ENCODE peak calls at places on chromosome 11, in four cellular contexts. Q is AG10803, S is coronary artery, G is WERI-Rb-1. O is an unnamed sample.

GRCh38 chr11:27977031-27977430 is 130.9 kb downstream of the KIF18A start:
- DNase-seq in Q (peak), S (no peak), G (no peak), O (no peak)

GRCh38 chr11:81840375-81840774 is 893.3 kb downstream of the FAM181B start:
- DNase-seq in Q (no peak), S (no peak), G (no peak), O (no peak)

GRCh38 chr11:62400760-62401159 is 18.1 kb upstream of the SCGB1A1 start:
- DNase-seq in Q (peak), S (peak), G (peak), O (no peak)

GRCh38 chr11:10452211-10452767 is 2.8 kb upstream of the AMPD3 start:
- DNase-seq in Q (no peak), S (no peak), G (no peak), O (no peak)

GRCh38 chr11:111978028-111978771 is 41.1 kb downstream of the DIXDC1 start:
- DNase-seq in Q (peak), S (peak), G (peak), O (no peak)

GRCh38 chr11:22521226-22521625 is 104.4 kb downstream of the FANCF start:
- DNase-seq in Q (peak), S (no peak), G (no peak), O (no peak)

GRCh38 chr11:11318961-11319360 is 34.1 kb downstream of the CSNK2A3 start:
- DNase-seq in Q (no peak), S (no peak), G (no peak), O (no peak)

GRCh38 chr11:123086315-123086714 is 24.4 kb upstream of the HSPA8 start:
- DNase-seq in Q (no peak), S (no peak), G (no peak), O (no peak)

GRCh38 chr11:96015911-96016565 is 92.1 kb upstream of the MTMR2 start:
- DNase-seq in Q (no peak), S (no peak), G (peak), O (no peak)

GRCh38 chr11:69209936-69210659 is 54.4 kb downstream of the SMIM38 start:
- DNase-seq in Q (no peak), S (peak), G (peak), O (no peak)

GRCh38 chr11:62544521-62545436 is 1.8 kb downstream of the AHNAK start:
- DNase-seq in Q (no peak), S (no peak), G (no peak), O (no peak)

GRCh38 chr11:110169738-110170137 is 76.5 kb downstream of the ZC3H12C start:
- DNase-seq in Q (no peak), S (no peak), G (no peak), O (peak)

GRCh38 chr11:114563077-114563476 is 3.4 kb upstream of the NXPE1 start:
- DNase-seq in Q (no peak), S (no peak), G (no peak), O (no peak)

GRCh38 chr11:117772360-117772759 is 24.7 kb downstream of the DSCAML1 start:
- DNase-seq in Q (no peak), S (no peak), G (no peak), O (no peak)

GRCh38 chr11:2389344-2390026 is 11.1 kb upstream of the TSSC4 start:
- DNase-seq in Q (no peak), S (no peak), G (no peak), O (no peak)

GRCh38 chr11:134271978-134272377 is 4.2 kb upstream of the GLB1L3 start:
- DNase-seq in Q (no peak), S (peak), G (no peak), O (no peak)

GRCh38 chr11:40188848-40189247 is 1270.6 kb downstream of the LRRC4C start:
- DNase-seq in Q (no peak), S (no peak), G (no peak), O (peak)

GRCh38 chr11:121479355-121479754 is 26.6 kb upstream of the SORL1-AS1 start:
- DNase-seq in Q (no peak), S (no peak), G (no peak), O (no peak)

GRCh38 chr11:117734596-117734995 is 62.4 kb downstream of the DSCAML1 start:
- DNase-seq in Q (no peak), S (no peak), G (no peak), O (no peak)

GRCh38 chr11:2513441-2513840 is 68.6 kb downstream of the KCNQ1 start:
- DNase-seq in Q (no peak), S (peak), G (no peak), O (no peak)

GRCh38 chr11:61815790-61816735 is 740 bp downstream of the FADS1 start:
- DNase-seq in Q (peak), S (peak), G (peak), O (no peak)

GRCh38 chr11:66886671-66887221 is 29.9 kb downstream of the LRFN4 start:
- DNase-seq in Q (no peak), S (no peak), G (no peak), O (no peak)

GRCh38 chr11:62921573-62922188 is 518 bp upstream of the CHRM1 start:
- DNase-seq in Q (peak), S (no peak), G (no peak), O (no peak)

GRCh38 chr11:44443836-44444769 is 121.4 kb upstream of the CD82 start:
- DNase-seq in Q (no peak), S (peak), G (no peak), O (no peak)

GRCh38 chr11:75371930-75372876 is 20.7 kb upstream of the ARRB1 start:
- DNase-seq in Q (no peak), S (no peak), G (no peak), O (peak)

GRCh38 chr11:31702966-31703365 is 108.2 kb downstream of the PAX6 start:
- DNase-seq in Q (peak), S (no peak), G (no peak), O (no peak)

GRCh38 chr11:19055016-19055415 is 5.5 kb downstream of the MRGPRX2 start:
- DNase-seq in Q (no peak), S (no peak), G (no peak), O (no peak)

GRCh38 chr11:103109818-103110388 is 677 bp downstream of the DYNC2H1 start:
- DNase-seq in Q (peak), S (no peak), G (no peak), O (no peak)

GRCh38 chr11:121626507-121626875 is 173.7 kb upstream of the SORL1-AS1 start:
- DNase-seq in Q (no peak), S (no peak), G (no peak), O (no peak)

GRCh38 chr11:67194096-67194495 is 72.2 kb upstream of the GRK2 start:
- DNase-seq in Q (no peak), S (no peak), G (no peak), O (no peak)

GRCh38 chr11:73141309-73142127 is 600 bp downstream of the FCHSD2 start:
- DNase-seq in Q (peak), S (peak), G (peak), O (no peak)

GRCh38 chr11:12232819-12233601 is 122.6 kb downstream of the MICAL2 start:
- DNase-seq in Q (peak), S (no peak), G (no peak), O (peak)

DNA sequence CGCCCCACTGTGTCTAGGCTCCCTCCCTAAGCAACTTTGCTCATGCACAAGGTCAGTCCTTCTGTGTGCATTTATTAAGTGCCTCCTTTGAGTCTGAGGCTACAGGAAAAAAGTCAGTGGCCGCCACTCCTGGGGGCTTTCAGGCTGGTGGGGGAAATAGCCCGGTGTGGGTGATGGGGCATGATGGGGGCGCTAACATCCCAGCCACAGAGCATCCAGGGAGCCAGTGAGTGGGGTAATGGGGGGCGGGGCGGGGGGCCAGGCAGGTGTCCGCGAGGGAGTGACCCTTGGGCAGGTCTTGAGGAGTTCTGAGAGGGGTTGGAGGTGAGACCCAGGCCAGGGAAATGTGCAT is 10.0 kb upstream of the EHD1 start:
- DNase-seq in Q (no peak), S (no peak), G (no peak), O (no peak)
- H3K4me3 ChIP-seq in Q (no peak), S (peak), G (no peak), O (no peak)

GRCh38 chr11:29530961-29531360 is 485.9 kb downstream of the KCNA4 start:
- DNase-seq in Q (no peak), S (no peak), G (no peak), O (no peak)

DNA sequence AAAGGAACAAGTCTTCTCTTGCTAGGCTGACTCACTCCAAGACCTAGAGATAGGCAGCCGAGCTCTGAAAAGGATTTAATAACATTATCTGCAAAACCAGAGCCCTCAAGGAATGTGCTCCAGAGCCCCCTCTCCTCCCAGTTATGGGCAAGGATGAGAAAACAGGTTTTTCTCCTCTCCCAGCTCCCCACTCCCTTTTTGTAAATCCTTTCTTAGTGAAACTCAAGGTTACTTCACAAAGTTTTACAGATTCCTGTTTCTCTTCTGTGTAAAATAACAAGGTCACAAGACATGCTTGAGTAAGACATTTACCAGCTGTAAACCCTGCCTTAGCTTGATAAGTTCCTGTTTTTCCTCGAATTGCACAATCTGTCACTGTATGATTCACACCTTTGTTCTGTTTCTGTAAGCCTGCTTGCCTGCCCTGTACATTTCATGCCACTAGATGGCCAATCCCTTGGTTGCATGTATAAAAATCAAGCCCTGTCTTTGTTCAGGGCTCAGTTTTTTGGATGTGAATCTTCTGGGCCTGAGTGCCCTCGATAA is 489.4 kb downstream of the KCNA4 start:
- DNase-seq in Q (peak), S (no peak), G (peak), O (peak)
- TF ChIP-seq CTCF in Q (peak), S (no peak), G (peak), O (peak)

DNA sequence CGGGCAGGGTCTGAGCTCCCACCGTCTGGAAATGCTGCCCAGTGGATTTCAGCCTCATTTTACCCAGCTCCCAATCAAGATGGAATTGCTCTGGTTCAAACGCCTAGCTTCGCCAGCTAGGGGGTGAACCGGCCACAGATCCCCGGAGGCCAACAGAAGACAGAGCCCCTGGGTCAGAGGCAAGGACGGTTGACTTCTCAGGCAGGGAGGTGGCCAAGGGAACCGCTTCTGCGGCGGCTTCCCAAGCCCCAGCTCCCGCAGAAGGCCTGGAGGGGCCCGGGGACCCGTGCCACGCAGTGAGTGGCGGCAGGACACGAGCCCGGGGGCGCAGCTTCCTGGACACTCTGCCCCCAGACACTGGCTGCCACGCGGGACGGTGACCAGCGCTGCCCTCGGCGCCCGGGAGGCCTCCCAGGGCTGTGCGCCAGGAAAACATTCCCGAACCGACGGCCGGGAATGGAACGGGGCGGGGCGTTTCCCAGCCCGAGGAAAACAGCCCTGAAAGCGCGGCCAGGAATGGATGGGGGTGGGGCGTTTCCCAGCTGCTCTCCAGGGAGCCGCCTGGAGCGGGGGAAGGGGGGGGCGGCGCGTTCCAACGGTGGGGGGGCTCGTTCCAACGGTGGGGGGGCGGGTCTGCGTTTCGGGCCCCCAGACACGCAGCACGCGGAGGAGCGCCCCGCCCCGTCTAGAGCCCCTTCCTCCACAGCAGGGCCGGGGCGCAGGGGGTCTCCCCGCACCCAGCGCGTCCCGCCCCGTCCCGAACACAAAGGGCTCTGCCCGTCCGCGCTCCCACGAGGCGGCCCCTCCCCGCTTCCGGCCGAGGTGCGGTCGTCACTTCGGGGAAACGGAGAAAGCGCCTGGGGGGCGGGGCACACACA is 13.5 kb upstream of the B4GALNT4 start:
- DNase-seq in Q (peak), S (peak), G (peak), O (peak)
- H3K4me3 ChIP-seq in Q (peak), S (peak), G (peak), O (peak)

GRCh38 chr11:56089697-56090096 is 3.4 kb upstream of the OR8I2 start:
- DNase-seq in Q (no peak), S (no peak), G (no peak), O (no peak)
- TF ChIP-seq CTCF in Q (no peak), S (no peak), G (no peak), O (peak)

GRCh38 chr11:3642071-3642951 is 519 bp upstream of the ART5 start:
- DNase-seq in Q (peak), S (no peak), G (peak), O (no peak)
- H3K4me3 ChIP-seq in Q (peak), S (peak), G (peak), O (no peak)

DNA sequence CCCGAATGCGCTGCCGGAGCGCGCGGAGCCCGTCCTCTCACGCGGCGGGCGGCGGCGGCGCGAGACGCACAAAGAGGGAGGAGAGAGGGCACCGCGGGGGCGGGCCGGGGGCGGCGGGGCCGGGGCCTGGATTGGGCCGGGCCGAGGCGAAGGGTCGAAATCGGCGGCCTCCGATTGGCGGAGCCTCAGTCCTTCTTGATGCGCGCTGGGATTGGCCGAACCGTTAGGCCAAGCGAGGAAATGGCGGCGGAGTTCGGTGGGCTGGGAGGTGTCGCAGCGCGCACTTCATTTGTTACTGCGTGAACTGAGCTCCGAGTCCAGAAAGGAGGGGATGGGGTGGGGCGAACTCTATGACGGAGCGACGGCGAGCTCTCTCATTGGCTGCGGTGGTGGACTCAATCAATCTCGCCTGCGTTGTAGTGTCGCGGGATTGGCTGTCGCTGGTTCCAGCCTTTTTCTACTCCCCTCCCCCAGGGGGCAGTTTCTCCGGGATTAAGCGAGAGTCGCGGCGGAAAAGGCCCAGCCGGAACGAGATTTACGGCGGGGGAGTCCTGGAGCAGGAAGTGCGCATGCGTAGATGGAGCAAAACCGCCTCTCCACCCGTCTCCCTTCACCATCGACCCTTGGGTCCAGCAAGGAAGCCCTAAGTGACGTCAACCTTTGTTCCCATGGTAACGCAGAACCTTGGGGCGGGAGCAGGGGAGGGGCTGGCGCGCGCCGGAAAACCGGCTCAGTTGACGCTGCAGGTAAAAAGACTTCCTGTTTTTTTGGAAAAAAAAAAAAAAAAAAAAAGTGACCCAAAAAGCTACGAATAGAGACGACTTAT is at the start of gene SF1:
- DNase-seq in Q (peak), S (peak), G (peak), O (peak)
- TF ChIP-seq CTCF in Q (no peak), S (no peak), G (no peak), O (no peak)

GRCh38 chr11:128285313-128285712 is 302.0 kb downstream of the ETS1 start:
- DNase-seq in Q (no peak), S (no peak), G (no peak), O (no peak)

GRCh38 chr11:128284634-128285033 is 302.7 kb downstream of the ETS1 start:
- DNase-seq in Q (no peak), S (no peak), G (no peak), O (no peak)

GRCh38 chr11:128282053-128282452 is 305.3 kb downstream of the ETS1 start:
- DNase-seq in Q (no peak), S (no peak), G (no peak), O (peak)

GRCh38 chr11:128279861-128280260 is 307.5 kb downstream of the ETS1 start:
- DNase-seq in Q (peak), S (no peak), G (no peak), O (no peak)

GRCh38 chr11:128283445-128283844 is 303.9 kb downstream of the ETS1 start:
- DNase-seq in Q (peak), S (no peak), G (no peak), O (no peak)
- H3K4me3 ChIP-seq in Q (no peak), S (no peak), G (no peak), O (no peak)

GRCh38 chr11:125552927-125553326 is 16.4 kb upstream of the EI24 start:
- DNase-seq in Q (no peak), S (no peak), G (no peak), O (no peak)
- TF ChIP-seq CTCF in Q (no peak), S (no peak), G (no peak), O (no peak)

GRCh38 chr11:128164090-128164741 is 423.1 kb downstream of the ETS1 start:
- DNase-seq in Q (no peak), S (no peak), G (no peak), O (no peak)
- H3K4me3 ChIP-seq in Q (no peak), S (no peak), G (no peak), O (no peak)

O was measured in LNCaP clone FGC.